ENCODE peak calls at places on chromosomes 6 and 20, in seven cellular contexts. D is IMR-90, U is AG09309, M is AG04450, G is thoracic aorta, C is HL-60, T is cardiac muscle cell. X is an unnamed sample.

GRCh38 chr6:131966443-131966842 is 15.3 kb upstream of the CCN2 start:
- DNase-seq in U (peak; percentile 34), T (no peak), G (no peak), M (no peak), D (peak; percentile 28), C (no peak), X (peak; percentile 74)

GRCh38 chr20:55417797-55418196 is 587.5 kb downstream of the CBLN4 start:
- DNase-seq in M (no peak), D (no peak), C (no peak), T (no peak), U (no peak), G (no peak), X (no peak)

GRCh38 chr6:72524011-72524645 is 97.7 kb upstream of the KCNQ5 start:
- DNase-seq in M (no peak), C (no peak), T (no peak), D (no peak), G (no peak), U (no peak), X (no peak)

GRCh38 chr6:82712826-82713225 is 349.2 kb downstream of the TPBG start:
- DNase-seq in T (no peak), D (no peak), C (no peak), G (no peak), M (no peak), U (no peak), X (peak; percentile 6)

GRCh38 chr20:40741507-40742106 is 52.6 kb upstream of the MAFB start:
- DNase-seq in C (peak; percentile 14), T (peak; percentile 63), D (peak; percentile 34), M (no peak), G (no peak), U (no peak), X (peak; percentile 53)

GRCh38 chr6:39430968-39431523 is 108.5 kb upstream of the KCNK16 start:
- DNase-seq in T (peak; percentile 56), D (no peak), G (no peak), U (no peak), M (no peak), C (no peak), X (no peak)

GRCh38 chr20:33443006-33443511 is 504 bp downstream of the SNTA1 start:
- DNase-seq in C (no peak), U (no peak), D (no peak), T (peak; percentile 70), G (no peak), M (no peak), X (no peak)

GRCh38 chr6:46828939-46829338 is 35.8 kb downstream of the MEP1A start:
- DNase-seq in T (no peak), M (no peak), D (no peak), G (no peak), C (no peak), U (no peak), X (no peak)

GRCh38 chr6:11025911-11026635 is 18.0 kb downstream of the ELOVL2 start:
- DNase-seq in G (no peak), D (no peak), U (no peak), M (no peak), C (no peak), T (peak; percentile 57), X (no peak)

GRCh38 chr6:11711644-11711993 is 67.0 kb downstream of the ADTRP start:
- DNase-seq in T (no peak), G (no peak), U (no peak), M (peak; percentile 37), D (peak; percentile 80), C (no peak), X (peak; percentile 12)

GRCh38 chr6:163694988-163695942 is 280.7 kb downstream of the QKI start:
- DNase-seq in C (no peak), D (no peak), T (no peak), G (no peak), U (no peak), M (no peak), X (no peak)

GRCh38 chr6:56539503-56540105 is 103.1 kb downstream of the DST start:
- DNase-seq in C (no peak), T (no peak), D (no peak), U (no peak), G (no peak), M (no peak), X (no peak)

GRCh38 chr6:14452567-14453527 is 335.3 kb downstream of the CD83 start:
- DNase-seq in D (no peak), G (no peak), C (peak; percentile 16), M (no peak), U (no peak), T (no peak), X (no peak)

GRCh38 chr20:10971096-10971495 is 297.3 kb upstream of the JAG1 start:
- DNase-seq in G (no peak), U (no peak), D (no peak), M (no peak), T (no peak), C (no peak), X (no peak)

GRCh38 chr6:39166189-39166917 is 51.4 kb upstream of the SAYSD1 start:
- DNase-seq in C (peak; percentile 64), U (no peak), D (peak; percentile 37), M (peak; percentile 4), G (peak; percentile 38), T (peak; percentile 86), X (peak; percentile 48)

GRCh38 chr6:143449731-143450452 is 603 bp downstream of the ADAT2 start:
- DNase-seq in C (no peak), D (peak; percentile 23), T (peak; percentile 10), G (no peak), U (no peak), M (no peak), X (peak; percentile 60)

GRCh38 chr6:109313139-109313538 is 69.1 kb downstream of the CD164 start:
- DNase-seq in G (no peak), D (no peak), C (no peak), M (no peak), T (no peak), U (no peak), X (no peak)

GRCh38 chr6:91449539-91449938 is 862.7 kb upstream of the MAP3K7 start:
- DNase-seq in D (peak; percentile 70), U (no peak), M (no peak), G (no peak), C (no peak), T (no peak), X (no peak)

GRCh38 chr6:44342489-44342888 is at the start of gene SPATS1:
- DNase-seq in D (no peak), U (no peak), G (no peak), M (no peak), T (no peak), C (no peak), X (no peak)
- H3K4me3 ChIP-seq in D (no peak within 1 kb of the TSS), U (no peak within 1 kb of the TSS), G (peak within 1 kb of the TSS; percentile 62), M (no peak within 1 kb of the TSS), T (no peak within 1 kb of the TSS), C (peak within 1 kb of the TSS; percentile 35), X (no peak within 1 kb of the TSS)

GRCh38 chr20:25006431-25007167 is 14.0 kb upstream of the APMAP start:
- DNase-seq in D (no peak), C (no peak), M (no peak), G (no peak), U (no peak), T (no peak), X (no peak)

GRCh38 chr20:25009218-25010145 is 16.9 kb upstream of the APMAP start:
- DNase-seq in M (no peak), T (no peak), C (no peak), U (no peak), G (no peak), D (no peak), X (no peak)

GRCh38 chr20:25008388-25009217 is 16.1 kb upstream of the APMAP start:
- DNase-seq in T (no peak), U (no peak), C (no peak), M (no peak), D (no peak), G (no peak), X (no peak)

GRCh38 chr20:25005661-25006060 is 13.1 kb upstream of the APMAP start:
- DNase-seq in D (no peak), T (no peak), G (no peak), U (no peak), M (no peak), C (no peak), X (no peak)

GRCh38 chr20:25007491-25008305 is 15.1 kb upstream of the APMAP start:
- DNase-seq in M (no peak), U (no peak), T (no peak), C (no peak), G (no peak), D (no peak), X (no peak)
- TF ChIP-seq CTCF in M (no peak), U (no peak), T (no peak), C (no peak), G (no peak), D (no peak), X (no peak)

DNA sequence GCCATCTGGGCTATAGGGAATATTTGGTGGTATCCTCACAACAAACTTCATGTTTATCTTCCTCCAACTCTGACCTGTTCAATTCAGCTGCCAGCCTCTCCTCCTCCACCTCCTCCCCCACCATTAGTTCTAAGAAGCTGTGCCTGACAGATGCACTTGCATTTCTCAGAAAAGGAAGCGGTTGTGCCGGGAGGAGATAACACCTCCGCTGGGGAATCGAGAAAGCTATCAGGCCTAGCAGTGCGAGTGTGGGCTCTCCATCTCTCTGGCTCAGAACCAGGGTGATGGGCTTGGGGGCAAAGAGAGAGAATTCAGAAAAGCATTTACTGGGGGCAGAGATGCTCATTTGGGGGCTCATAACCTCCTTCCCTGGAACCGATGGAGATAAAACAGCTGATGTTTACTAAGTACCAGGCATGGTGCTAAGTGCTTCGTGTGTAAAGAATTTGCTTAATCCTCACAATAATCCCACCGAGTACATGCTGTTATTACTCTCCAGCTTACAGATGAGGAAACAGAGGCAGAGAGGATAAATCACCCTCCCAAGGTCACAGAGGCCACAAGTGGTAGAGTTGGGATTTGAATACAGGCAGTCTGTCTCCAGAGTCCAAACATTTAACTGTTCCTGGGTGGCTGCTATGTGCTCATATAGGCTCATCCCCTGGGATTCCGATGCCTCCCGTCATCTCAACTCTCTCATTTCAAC is 38.3 kb downstream of the COX4I2 start:
- DNase-seq in D (peak; percentile 25), T (peak; percentile 29), U (no peak), C (peak; percentile 52), G (no peak), M (no peak), X (peak; percentile 80)
- H3K4me3 ChIP-seq in D (no peak overlapping the region), T (no peak overlapping the region), U (no peak overlapping the region), C (peak overlapping the region; percentile 39), G (peak overlapping the region; percentile 56), M (no peak overlapping the region), X (no peak overlapping the region)

GRCh38 chr6:154408906-154409500 is 52.4 kb upstream of the IPCEF1 start:
- DNase-seq in D (peak; percentile 66), M (no peak), T (no peak), C (no peak), G (no peak), U (no peak), X (peak; percentile 35)
- TF ChIP-seq CTCF in D (peak; percentile 55), M (peak; percentile 59), T (peak; percentile 30), C (peak; percentile 45), G (no peak), U (peak; percentile 34), X (peak; percentile 28)

GRCh38 chr6:48110436-48111142 is 408 bp downstream of the PTCHD4 start:
- DNase-seq in U (no peak), G (no peak), T (no peak), D (no peak), C (no peak), M (no peak), X (no peak)
- H3K4me3 ChIP-seq in U (peak overlapping the region; percentile 37), G (peak overlapping the region; percentile 57), T (peak overlapping the region; percentile 17), D (peak overlapping the region; percentile 95), C (no peak overlapping the region), M (peak overlapping the region; percentile 55), X (peak overlapping the region; percentile 60)

DNA sequence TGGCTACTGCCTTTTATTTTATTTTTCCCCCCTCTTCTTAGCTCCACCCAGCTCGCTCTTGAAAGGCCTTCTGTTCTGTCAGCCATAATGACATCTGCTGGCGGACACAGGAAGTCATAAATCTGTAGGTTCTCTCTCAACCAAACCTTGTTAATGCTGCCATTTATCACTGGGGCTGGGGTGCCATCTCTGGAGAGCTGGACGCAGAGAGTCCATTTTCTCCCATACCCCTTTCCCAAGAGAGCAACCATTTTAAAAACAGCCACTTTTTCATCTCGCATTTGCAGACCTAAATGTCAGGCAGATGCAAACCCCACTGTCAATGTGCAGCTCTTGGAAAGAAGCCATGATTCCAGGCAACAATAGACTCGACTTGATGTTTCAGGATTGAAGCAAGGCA is 13.0 kb upstream of the TSHZ2 start:
- DNase-seq in U (no peak), G (no peak), M (no peak), C (no peak), D (no peak), T (no peak), X (no peak)
- TF ChIP-seq CTCF in U (no peak), G (no peak), M (no peak), C (no peak), D (no peak), T (peak; percentile 19), X (no peak)